ENCODE peak calls at places on chromosomes 4 and X, in seven cellular contexts. F, K, O, C, I, N and X are unnamed samples.

GRCh38 chr4:80990851-80991250 is 39.7 kb upstream of the BMP3 start:
- DNase-seq in F (no peak), K (no peak), O (no peak), C (no peak), I (no peak), N (no peak), X (no peak)

GRCh38 chrX:21875013-21875412 is 19.2 kb downstream of the YY2 start:
- DNase-seq in F (no peak), K (no peak), O (no peak), C (peak), I (no peak), N (no peak), X (no peak)

GRCh38 chrX:21966866-21967265 is 26.4 kb downstream of the SMS start:
- DNase-seq in F (no peak), K (no peak), O (no peak), C (no peak), I (no peak), N (no peak), X (no peak)

GRCh38 chr4:148056879-148057278 is 325.0 kb downstream of the ARHGAP10 start:
- DNase-seq in F (no peak), K (peak), O (peak), C (no peak), I (peak), N (peak), X (peak)

GRCh38 chrX:104105863-104106262 is 6.5 kb upstream of the ZCCHC18 start:
- DNase-seq in F (no peak), K (no peak), O (no peak), C (no peak), I (no peak), N (no peak), X (no peak)

GRCh38 chr4:38044060-38044459 is 83.9 kb downstream of the PTTG2 start:
- DNase-seq in F (no peak), K (no peak), O (no peak), C (no peak), I (no peak), N (no peak), X (no peak)

GRCh38 chr4:82744284-82744963 is 54.2 kb downstream of the SCD5 start:
- DNase-seq in F (no peak), K (no peak), O (no peak), C (no peak), I (no peak), N (no peak), X (no peak)

GRCh38 chr4:118286685-118287084 is 66.1 kb downstream of the PRSS12 start:
- DNase-seq in F (no peak), K (no peak), O (no peak), C (no peak), I (no peak), N (no peak), X (no peak)

GRCh38 chrX:102651968-102652744 is 873 bp downstream of the GPRASP1 start:
- DNase-seq in F (no peak), K (no peak), O (no peak), C (peak), I (no peak), N (no peak), X (no peak)

GRCh38 chr4:146095091-146095690 is 80.3 kb upstream of the LSM6 start:
- DNase-seq in F (peak), K (peak), O (peak), C (peak), I (peak), N (no peak), X (peak)

GRCh38 chrX:109614951-109615350 is 10.0 kb downstream of the KCNE5 start:
- DNase-seq in F (no peak), K (no peak), O (no peak), C (no peak), I (no peak), N (no peak), X (no peak)

GRCh38 chr4:11765849-11766453 is 337.3 kb upstream of the HS3ST1 start:
- DNase-seq in F (peak), K (peak), O (peak), C (peak), I (peak), N (no peak), X (peak)

GRCh38 chrX:20530319-20530979 is 263.7 kb upstream of the RPS6KA3 start:
- DNase-seq in F (peak), K (peak), O (no peak), C (peak), I (peak), N (peak), X (no peak)

GRCh38 chrX:112874140-112874539 is 33.5 kb upstream of the AMOT start:
- DNase-seq in F (no peak), K (no peak), O (no peak), C (no peak), I (no peak), N (no peak), X (no peak)

GRCh38 chr4:152458801-152459302 is 77.0 kb downstream of the FBXW7 start:
- DNase-seq in F (peak), K (no peak), O (no peak), C (no peak), I (no peak), N (peak), X (no peak)

GRCh38 chr4:76758996-76759395 is 138.9 kb downstream of the SOWAHB start:
- DNase-seq in F (no peak), K (no peak), O (no peak), C (no peak), I (no peak), N (peak), X (no peak)

GRCh38 chr4:159252491-159252890 is 149.6 kb downstream of the RAPGEF2 start:
- DNase-seq in F (no peak), K (no peak), O (no peak), C (no peak), I (no peak), N (no peak), X (no peak)

GRCh38 chr4:137307806-137308205 is 224.5 kb downstream of the PCDH18 start:
- DNase-seq in F (no peak), K (no peak), O (no peak), C (no peak), I (no peak), N (no peak), X (no peak)

GRCh38 chr4:140904904-140905303 is 148.7 kb upstream of the TBC1D9 start:
- DNase-seq in F (no peak), K (no peak), O (no peak), C (no peak), I (no peak), N (no peak), X (no peak)

GRCh38 chrX:35625714-35626113 is 172.4 kb upstream of the MAGEB16 start:
- DNase-seq in F (no peak), K (no peak), O (no peak), C (no peak), I (peak), N (no peak), X (no peak)

GRCh38 chrX:79330022-79330421 is 37.1 kb downstream of the ITM2A start:
- DNase-seq in F (no peak), K (no peak), O (no peak), C (no peak), I (no peak), N (no peak), X (no peak)

GRCh38 chr4:122766950-122767349 is 34.4 kb downstream of the BBS12 start:
- DNase-seq in F (peak), K (no peak), O (no peak), C (no peak), I (peak), N (no peak), X (no peak)

GRCh38 chr4:8915201-8916200 is 43.9 kb upstream of the HMX1 start:
- DNase-seq in F (no peak), K (no peak), O (no peak), C (peak), I (peak), N (no peak), X (no peak)

DNA sequence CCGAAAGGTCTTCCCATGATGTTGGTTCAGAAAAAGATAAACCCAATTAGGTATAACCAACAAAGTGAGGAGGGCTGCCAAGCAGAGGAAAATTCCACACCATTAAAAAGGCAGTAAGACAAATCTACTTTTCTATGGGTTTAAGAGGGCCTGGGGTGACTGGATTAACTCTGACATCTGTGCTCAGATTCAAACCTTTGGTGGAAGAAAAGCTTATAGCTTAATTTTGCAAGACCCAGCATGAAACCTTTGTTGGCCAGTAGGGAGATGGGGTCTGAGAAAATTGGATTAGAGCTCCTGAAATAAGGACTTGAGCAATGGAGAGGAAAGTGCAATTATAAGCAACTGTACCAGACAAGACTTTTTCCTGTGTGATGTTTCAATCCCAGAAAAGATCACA is 104.2 kb downstream of the KDR start:
- DNase-seq in F (no peak), K (no peak), O (no peak), C (no peak), I (no peak), N (no peak), X (no peak)
- TF ChIP-seq SIN3A in F (no peak), K (no peak), O (no peak), C (no peak), I (no peak), N (no peak), X (no peak)

GRCh38 chr4:94676910-94677309 is 80.8 kb upstream of the BMPR1B start:
- DNase-seq in F (no peak), K (no peak), O (no peak), C (no peak), I (no peak), N (no peak), X (no peak)

GRCh38 chr4:94680131-94680862 is 77.5 kb upstream of the BMPR1B start:
- DNase-seq in F (no peak), K (no peak), O (no peak), C (peak), I (no peak), N (no peak), X (no peak)

GRCh38 chr4:94673961-94674360 is 83.8 kb upstream of the BMPR1B start:
- DNase-seq in F (no peak), K (no peak), O (no peak), C (no peak), I (no peak), N (no peak), X (no peak)

DNA sequence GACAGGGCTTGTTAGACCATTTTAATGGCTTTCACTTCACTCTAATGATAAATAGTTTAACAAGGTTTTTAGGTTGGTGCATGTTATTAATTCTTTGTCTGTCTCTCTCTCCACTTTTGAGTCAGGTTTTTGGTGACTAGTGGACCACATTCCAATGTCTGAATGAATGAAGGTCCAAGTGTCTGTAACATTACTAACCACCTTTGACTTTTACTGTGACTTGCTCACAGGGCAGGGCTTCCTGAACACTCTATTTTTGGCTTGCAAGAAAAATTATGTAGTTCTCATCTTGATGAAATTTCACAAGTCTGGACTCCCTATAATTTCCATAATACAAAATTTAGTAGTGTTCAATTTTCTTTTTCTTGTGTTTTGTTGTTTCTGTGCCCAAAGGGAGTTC is 78.9 kb upstream of the BMPR1B start:
- DNase-seq in F (no peak), K (no peak), O (no peak), C (no peak), I (no peak), N (no peak), X (no peak)
- TF ChIP-seq SIN3A in F (no peak), K (no peak), O (no peak), C (no peak), I (no peak), N (no peak), X (no peak)

DNA sequence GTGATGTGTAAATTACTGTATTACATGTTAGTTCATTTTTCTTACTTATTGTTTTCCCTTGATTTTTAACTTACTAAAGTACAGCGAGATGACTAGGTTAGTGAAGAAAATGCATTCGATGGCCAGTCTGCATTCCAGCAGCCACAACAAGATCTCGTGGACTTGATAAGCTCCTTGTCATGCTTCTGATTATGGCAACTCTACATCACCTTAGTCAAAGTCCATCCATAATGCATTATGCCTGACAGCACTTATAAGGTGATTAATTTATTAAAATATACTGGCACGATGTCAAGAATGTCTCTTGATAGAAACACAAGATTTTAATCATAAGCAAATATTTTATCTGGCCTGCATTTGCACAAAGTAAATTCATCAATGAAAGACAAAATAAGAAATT is 109.9 kb upstream of the NAP1L5 start:
- DNase-seq in F (no peak), K (no peak), O (no peak), C (no peak), I (no peak), N (no peak), X (no peak)
- TF ChIP-seq SIN3A in F (no peak), K (no peak), O (no peak), C (peak), I (no peak), N (no peak), X (no peak)

GRCh38 chr4:53640576-53641459 is 49.5 kb upstream of the LNX1 start:
- DNase-seq in F (no peak), K (no peak), O (no peak), C (no peak), I (no peak), N (peak), X (no peak)
- TF ChIP-seq SIN3A in F (no peak), K (no peak), O (no peak), C (no peak), I (no peak), N (no peak), X (no peak)

DNA sequence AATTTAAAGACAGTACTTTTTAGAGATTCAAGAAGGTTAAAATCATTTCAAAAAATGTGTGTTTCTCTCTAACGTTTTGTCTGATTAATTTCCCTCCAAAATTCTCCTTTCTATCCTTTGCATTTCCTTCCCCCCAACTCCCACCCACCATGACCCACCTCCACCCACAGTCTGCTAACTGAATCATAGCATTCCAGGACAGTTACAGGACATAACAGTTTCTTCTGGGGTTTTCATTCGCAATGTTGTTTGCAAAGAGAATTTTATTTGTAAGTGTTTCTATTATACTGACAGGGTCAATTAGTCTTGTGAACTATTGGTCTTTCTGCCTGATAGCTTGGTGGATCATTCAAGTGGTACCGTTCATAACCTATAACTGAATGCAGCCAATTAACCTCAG is 53.7 kb downstream of the ANAPC10 start:
- DNase-seq in F (no peak), K (no peak), O (no peak), C (no peak), I (no peak), N (no peak), X (no peak)
- TF ChIP-seq SIN3A in F (no peak), K (no peak), O (no peak), C (no peak), I (no peak), N (no peak), X (no peak)

DNA sequence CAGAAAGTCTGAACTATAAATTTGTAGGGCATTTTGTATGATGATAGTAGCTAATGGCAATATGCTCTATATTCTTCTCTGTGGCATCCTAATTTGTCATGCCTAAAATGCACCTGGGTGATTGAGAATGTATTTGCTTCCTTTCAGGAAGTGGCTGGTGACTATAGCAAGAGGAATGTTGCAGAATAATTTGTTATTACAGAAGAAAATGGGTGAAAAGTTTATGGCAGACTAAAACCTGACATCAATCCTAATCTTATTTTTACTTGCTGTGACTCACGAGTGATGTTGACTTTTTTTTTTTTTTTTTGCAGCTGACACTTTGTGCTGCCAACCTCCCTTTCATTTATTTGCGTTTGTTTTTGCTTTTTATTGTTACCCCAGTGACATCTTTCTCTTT is 141.1 kb downstream of the MSL3 start:
- DNase-seq in F (no peak), K (no peak), O (no peak), C (no peak), I (no peak), N (no peak), X (no peak)
- TF ChIP-seq SIN3A in F (no peak), K (no peak), O (no peak), C (no peak), I (no peak), N (no peak), X (no peak)

DNA sequence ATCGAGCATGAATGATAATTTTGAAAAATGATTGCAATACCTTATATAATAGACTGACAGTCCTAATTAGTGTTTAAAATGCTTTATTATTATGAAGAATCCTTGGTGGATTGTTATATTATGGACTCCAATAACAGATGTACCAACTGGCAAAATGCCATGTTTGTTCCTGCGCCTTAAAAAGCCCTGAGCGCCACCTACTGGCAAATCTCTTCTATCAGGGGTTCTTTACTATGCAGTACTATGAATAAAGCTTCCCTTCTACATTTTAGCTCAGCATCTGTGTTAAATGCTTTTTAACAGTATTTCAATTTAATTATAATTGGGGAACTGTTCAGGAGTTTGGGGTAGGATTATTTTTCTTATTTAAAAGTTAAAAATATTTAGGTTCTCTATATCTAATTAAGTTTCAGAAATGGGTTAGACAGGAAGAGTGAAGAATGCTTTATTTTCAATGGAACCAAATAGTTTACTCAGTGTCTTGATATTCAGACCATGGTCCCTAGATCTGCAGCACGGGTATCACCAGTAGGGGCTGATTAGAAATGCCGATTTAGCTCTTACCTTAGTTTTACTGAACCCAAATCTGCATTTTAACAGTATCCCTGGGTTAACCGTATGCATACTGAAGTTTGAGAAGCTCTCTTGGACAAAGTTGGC is 20.0 kb downstream of the CFAP97 start:
- DNase-seq in F (peak), K (peak), O (no peak), C (peak), I (peak), N (no peak), X (no peak)
- TF ChIP-seq SIN3A in F (no peak), K (no peak), O (no peak), C (no peak), I (no peak), N (no peak), X (no peak)

GRCh38 chrX:47587906-47588735 is 5.9 kb downstream of the TIMP1 start:
- DNase-seq in F (no peak), K (no peak), O (no peak), C (no peak), I (no peak), N (no peak), X (no peak)
- TF ChIP-seq SIN3A in F (no peak), K (no peak), O (no peak), C (no peak), I (no peak), N (no peak), X (no peak)

DNA sequence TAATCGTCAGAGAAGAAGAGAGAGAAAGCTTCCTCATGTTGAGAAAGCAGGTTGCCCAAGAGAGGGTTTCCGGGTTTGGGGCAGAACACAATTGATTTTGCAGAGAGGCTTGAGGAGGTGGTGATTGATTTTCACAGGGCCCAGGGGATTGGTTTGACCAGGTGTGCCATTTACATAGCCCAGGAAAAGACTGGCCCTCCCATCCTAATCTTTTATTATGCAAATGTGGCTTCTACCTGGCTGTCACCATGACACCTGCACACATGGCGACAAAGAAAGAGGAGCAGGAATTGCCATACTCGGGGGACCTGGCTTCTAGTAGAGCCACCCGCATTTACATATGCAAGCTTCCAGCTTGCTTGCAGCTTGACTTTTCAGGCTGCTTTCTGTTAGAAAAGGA is 405.3 kb downstream of the PPP4R3C start:
- DNase-seq in F (no peak), K (no peak), O (peak), C (no peak), I (no peak), N (no peak), X (no peak)
- TF ChIP-seq SIN3A in F (no peak), K (no peak), O (no peak), C (no peak), I (no peak), N (no peak), X (no peak)

DNA sequence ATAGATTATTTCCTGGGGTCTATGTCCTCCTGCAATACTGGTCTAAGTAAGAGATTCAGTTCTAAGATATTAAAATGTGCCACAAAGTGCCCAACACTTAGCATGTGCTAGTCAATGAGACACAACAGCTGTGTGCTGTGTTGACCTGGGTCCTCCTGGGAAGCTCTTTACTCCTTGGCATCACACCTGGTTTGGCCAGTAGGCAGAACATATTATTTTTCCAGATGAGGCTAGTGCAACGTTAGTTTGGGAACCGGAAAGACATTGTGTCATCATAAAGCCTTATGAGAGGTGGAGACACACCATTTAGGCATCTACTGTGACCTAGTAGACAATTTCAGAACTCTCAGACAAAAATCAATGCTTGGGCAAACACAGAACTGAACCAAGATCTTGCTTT is 197.8 kb downstream of the MID1IP1 start:
- DNase-seq in F (no peak), K (no peak), O (no peak), C (no peak), I (no peak), N (no peak), X (no peak)
- TF ChIP-seq SIN3A in F (no peak), K (no peak), O (no peak), C (no peak), I (no peak), N (no peak), X (no peak)